ENCODE peak calls at places on chromosomes 4 and X, in four cellular contexts. C, J, E and K are unnamed samples.

GRCh38 chrX:39705299-39705698 is 392.5 kb downstream of the BCOR start:
- DNase-seq in C (peak), J (no peak), E (peak), K (peak)

GRCh38 chr4:185210102-185210981 is 944 bp downstream of the SNX25 start:
- DNase-seq in C (no peak), J (peak), E (peak), K (peak)

GRCh38 chr4:4781936-4782754 is 77.3 kb upstream of the MSX1 start:
- DNase-seq in C (no peak), J (no peak), E (no peak), K (no peak)

GRCh38 chrX:148691456-148691855 is 191.0 kb downstream of the AFF2 start:
- DNase-seq in C (no peak), J (no peak), E (no peak), K (no peak)

GRCh38 chr4:155106629-155107028 is 101.8 kb upstream of the NPY2R start:
- DNase-seq in C (no peak), J (no peak), E (no peak), K (no peak)

GRCh38 chrX:152901816-152902501 is 4.1 kb downstream of the ZNF185 start:
- DNase-seq in C (no peak), J (no peak), E (no peak), K (no peak)

GRCh38 chr4:93809773-93810172 is 18.8 kb upstream of the ATOH1 start:
- DNase-seq in C (no peak), J (no peak), E (no peak), K (no peak)

GRCh38 chrX:152640039-152640818 is 2.5 kb downstream of the GABRQ start:
- DNase-seq in C (no peak), J (no peak), E (peak), K (no peak)

GRCh38 chr4:151921371-151921770 is 160.6 kb upstream of the GATB start:
- DNase-seq in C (no peak), J (no peak), E (peak), K (no peak)

GRCh38 chr4:163367651-163368050 is 24.0 kb downstream of the NPY5R start:
- DNase-seq in C (no peak), J (no peak), E (no peak), K (no peak)

GRCh38 chr4:99536148-99536728 is 25.4 kb downstream of the C4orf17 start:
- DNase-seq in C (no peak), J (no peak), E (no peak), K (no peak)